ENCODE peak calls at places on chromosomes 4 and X, in seven cellular contexts. One of them, this sample, is unnamed.

GRCh38 chrX:30883141-30883540 is 5.9 kb downstream of the TAB3 start:
- DNase-seq in HS-5: no peak
- DNase-seq in glutamatergic neuron: no peak
- DNase-seq in NCI-H2081: no peak
- DNase-seq in iris pigment epithelial cell: no peak
- DNase-seq in G401: no peak
- DNase-seq in mucosa of gallbladder: no peak
- DNase-seq in this sample: no peak

GRCh38 chr4:4794421-4794820 is 65.0 kb upstream of the MSX1 start:
- DNase-seq in glutamatergic neuron: no peak
- DNase-seq in mucosa of gallbladder: no peak
- DNase-seq in iris pigment epithelial cell: no peak
- DNase-seq in HS-5: no peak
- DNase-seq in G401: no peak
- DNase-seq in NCI-H2081: no peak
- DNase-seq in this sample: no peak

GRCh38 chrX:119132961-119133360 is 5.3 kb upstream of the KIAA1210 start:
- DNase-seq in HS-5: no peak
- DNase-seq in NCI-H2081: no peak
- DNase-seq in iris pigment epithelial cell: no peak
- DNase-seq in glutamatergic neuron: no peak
- DNase-seq in G401: no peak
- DNase-seq in mucosa of gallbladder: no peak
- DNase-seq in this sample: no peak

GRCh38 chr4:95410387-95411005 is 138.3 kb downstream of the UNC5C start:
- DNase-seq in HS-5: no peak
- DNase-seq in NCI-H2081: no peak
- DNase-seq in G401: no peak
- DNase-seq in mucosa of gallbladder: no peak
- DNase-seq in glutamatergic neuron: peak; percentile 43
- DNase-seq in iris pigment epithelial cell: no peak
- DNase-seq in this sample: no peak

GRCh38 chr4:15506464-15506863 is 36.8 kb downstream of the CC2D2A start:
- DNase-seq in mucosa of gallbladder: no peak
- DNase-seq in glutamatergic neuron: no peak
- DNase-seq in NCI-H2081: no peak
- DNase-seq in HS-5: no peak
- DNase-seq in iris pigment epithelial cell: peak; percentile 95
- DNase-seq in G401: no peak
- DNase-seq in this sample: peak; percentile 15

GRCh38 chr4:69984030-69984443 is 11.7 kb upstream of the STATH start:
- DNase-seq in G401: no peak
- DNase-seq in HS-5: no peak
- DNase-seq in NCI-H2081: peak; percentile 48
- DNase-seq in iris pigment epithelial cell: peak; percentile 80
- DNase-seq in glutamatergic neuron: peak; percentile 13
- DNase-seq in mucosa of gallbladder: peak; percentile 55
- DNase-seq in this sample: no peak

GRCh38 chr4:134070174-134070573 is 131.4 kb downstream of the PABPC4L start:
- DNase-seq in iris pigment epithelial cell: no peak
- DNase-seq in mucosa of gallbladder: no peak
- DNase-seq in glutamatergic neuron: no peak
- DNase-seq in G401: no peak
- DNase-seq in HS-5: no peak
- DNase-seq in NCI-H2081: no peak
- DNase-seq in this sample: no peak

GRCh38 chrX:38313190-38313589 is 14.1 kb downstream of the RPGR start:
- DNase-seq in NCI-H2081: no peak
- DNase-seq in glutamatergic neuron: no peak
- DNase-seq in mucosa of gallbladder: no peak
- DNase-seq in iris pigment epithelial cell: peak; percentile 54
- DNase-seq in HS-5: no peak
- DNase-seq in G401: no peak
- DNase-seq in this sample: no peak

GRCh38 chr4:17324431-17324830 is 187.5 kb downstream of the QDPR start:
- DNase-seq in G401: peak; percentile 8
- DNase-seq in NCI-H2081: peak; percentile 36
- DNase-seq in HS-5: no peak
- DNase-seq in iris pigment epithelial cell: peak; percentile 64
- DNase-seq in glutamatergic neuron: peak; percentile 19
- DNase-seq in mucosa of gallbladder: peak; percentile 22
- DNase-seq in this sample: no peak

GRCh38 chr4:94889961-94890360 is 132.2 kb downstream of the BMPR1B start:
- DNase-seq in mucosa of gallbladder: no peak
- DNase-seq in NCI-H2081: no peak
- DNase-seq in iris pigment epithelial cell: peak; percentile 94
- DNase-seq in HS-5: no peak
- DNase-seq in G401: no peak
- DNase-seq in glutamatergic neuron: no peak
- DNase-seq in this sample: peak; percentile 66

GRCh38 chr4:149345424-149345823 is 470.2 kb downstream of the IQCM start:
- DNase-seq in G401: no peak
- DNase-seq in iris pigment epithelial cell: no peak
- DNase-seq in NCI-H2081: no peak
- DNase-seq in HS-5: peak; percentile 52
- DNase-seq in glutamatergic neuron: no peak
- DNase-seq in mucosa of gallbladder: no peak
- DNase-seq in this sample: no peak

This sample was measured in GM04503.